ENCODE peak calls at places on chromosomes 2 and 18, in ten cellular contexts. One of them, this sample, is unnamed.

GRCh38 chr2:204325468-204325867 is 219.8 kb upstream of the PARD3B start:
- DNase-seq in kidney: no peak
- DNase-seq in GM12865: peak
- DNase-seq in HFFc6: peak
- DNase-seq in fibroblast of lung: peak
- DNase-seq in Calu3: peak
- DNase-seq in adrenal gland: peak
- DNase-seq in IMR-90: peak
- DNase-seq in cardiac muscle cell: peak
- DNase-seq in progenitor cell of endocrine pancreas: peak
- DNase-seq in this sample: peak

GRCh38 chr2:230957756-230958391 is 32.8 kb upstream of the GPR55 start:
- DNase-seq in kidney: no peak
- DNase-seq in GM12865: no peak
- DNase-seq in HFFc6: no peak
- DNase-seq in fibroblast of lung: no peak
- DNase-seq in Calu3: no peak
- DNase-seq in adrenal gland: no peak
- DNase-seq in IMR-90: no peak
- DNase-seq in cardiac muscle cell: no peak
- DNase-seq in progenitor cell of endocrine pancreas: no peak
- DNase-seq in this sample: no peak

GRCh38 chr2:235793163-235793752 is 299.4 kb downstream of the AGAP1 start:
- DNase-seq in kidney: no peak
- DNase-seq in GM12865: peak
- DNase-seq in HFFc6: peak
- DNase-seq in fibroblast of lung: no peak
- DNase-seq in Calu3: peak
- DNase-seq in adrenal gland: no peak
- DNase-seq in IMR-90: peak
- DNase-seq in cardiac muscle cell: peak
- DNase-seq in progenitor cell of endocrine pancreas: no peak
- DNase-seq in this sample: no peak

GRCh38 chr2:107988108-107988507 is 1.8 kb downstream of the SLC5A7 start:
- DNase-seq in kidney: no peak
- DNase-seq in GM12865: no peak
- DNase-seq in HFFc6: no peak
- DNase-seq in fibroblast of lung: no peak
- DNase-seq in Calu3: no peak
- DNase-seq in adrenal gland: no peak
- DNase-seq in IMR-90: no peak
- DNase-seq in cardiac muscle cell: no peak
- DNase-seq in progenitor cell of endocrine pancreas: no peak
- DNase-seq in this sample: no peak

GRCh38 chr2:171206422-171207115 is 45.9 kb upstream of the TLK1 start:
- DNase-seq in kidney: no peak
- DNase-seq in GM12865: no peak
- DNase-seq in HFFc6: no peak
- DNase-seq in fibroblast of lung: no peak
- DNase-seq in Calu3: no peak
- DNase-seq in adrenal gland: no peak
- DNase-seq in IMR-90: no peak
- DNase-seq in cardiac muscle cell: no peak
- DNase-seq in progenitor cell of endocrine pancreas: no peak
- DNase-seq in this sample: no peak

GRCh38 chr2:67638146-67638545 is 241.0 kb downstream of the ETAA1 start:
- DNase-seq in kidney: no peak
- DNase-seq in GM12865: no peak
- DNase-seq in HFFc6: no peak
- DNase-seq in fibroblast of lung: no peak
- DNase-seq in Calu3: no peak
- DNase-seq in adrenal gland: no peak
- DNase-seq in IMR-90: no peak
- DNase-seq in cardiac muscle cell: no peak
- DNase-seq in progenitor cell of endocrine pancreas: no peak
- DNase-seq in this sample: no peak

GRCh38 chr2:217031445-217031844 is 171.6 kb upstream of the TNP1 start:
- DNase-seq in kidney: no peak
- DNase-seq in GM12865: no peak
- DNase-seq in HFFc6: no peak
- DNase-seq in fibroblast of lung: no peak
- DNase-seq in Calu3: no peak
- DNase-seq in adrenal gland: no peak
- DNase-seq in IMR-90: no peak
- DNase-seq in cardiac muscle cell: no peak
- DNase-seq in progenitor cell of endocrine pancreas: no peak
- DNase-seq in this sample: no peak

GRCh38 chr2:200786826-200787225 is 24.9 kb upstream of the BZW1 start:
- DNase-seq in kidney: no peak
- DNase-seq in GM12865: no peak
- DNase-seq in HFFc6: peak
- DNase-seq in fibroblast of lung: peak
- DNase-seq in Calu3: peak
- DNase-seq in adrenal gland: no peak
- DNase-seq in IMR-90: peak
- DNase-seq in cardiac muscle cell: peak
- DNase-seq in progenitor cell of endocrine pancreas: no peak
- DNase-seq in this sample: no peak

GRCh38 chr18:74942319-74942910 is 266.5 kb downstream of the PTGR3 start:
- DNase-seq in kidney: no peak
- DNase-seq in GM12865: peak
- DNase-seq in HFFc6: peak
- DNase-seq in fibroblast of lung: no peak
- DNase-seq in Calu3: no peak
- DNase-seq in adrenal gland: no peak
- DNase-seq in IMR-90: peak
- DNase-seq in cardiac muscle cell: no peak
- DNase-seq in progenitor cell of endocrine pancreas: no peak
- DNase-seq in this sample: no peak

GRCh38 chr18:36692331-36692730 is 136.5 kb downstream of the TPGS2 start:
- DNase-seq in kidney: no peak
- DNase-seq in GM12865: no peak
- DNase-seq in HFFc6: peak
- DNase-seq in fibroblast of lung: peak
- DNase-seq in Calu3: no peak
- DNase-seq in adrenal gland: no peak
- DNase-seq in IMR-90: peak
- DNase-seq in cardiac muscle cell: no peak
- DNase-seq in progenitor cell of endocrine pancreas: no peak
- DNase-seq in this sample: no peak

GRCh38 chr2:23091900-23092299 is 293.1 kb upstream of the KLHL29 start:
- DNase-seq in kidney: no peak
- DNase-seq in GM12865: no peak
- DNase-seq in HFFc6: no peak
- DNase-seq in fibroblast of lung: no peak
- DNase-seq in Calu3: no peak
- DNase-seq in adrenal gland: no peak
- DNase-seq in IMR-90: no peak
- DNase-seq in cardiac muscle cell: no peak
- DNase-seq in progenitor cell of endocrine pancreas: no peak
- DNase-seq in this sample: no peak

GRCh38 chr2:23092831-23093230 is 292.1 kb upstream of the KLHL29 start:
- DNase-seq in kidney: no peak
- DNase-seq in GM12865: peak
- DNase-seq in HFFc6: no peak
- DNase-seq in fibroblast of lung: peak
- DNase-seq in Calu3: no peak
- DNase-seq in adrenal gland: no peak
- DNase-seq in IMR-90: peak
- DNase-seq in cardiac muscle cell: peak
- DNase-seq in progenitor cell of endocrine pancreas: no peak
- DNase-seq in this sample: no peak

GRCh38 chr2:23096905-23097602 is 287.9 kb upstream of the KLHL29 start:
- DNase-seq in kidney: no peak
- DNase-seq in GM12865: no peak
- DNase-seq in HFFc6: no peak
- DNase-seq in fibroblast of lung: no peak
- DNase-seq in Calu3: no peak
- DNase-seq in adrenal gland: no peak
- DNase-seq in IMR-90: no peak
- DNase-seq in cardiac muscle cell: no peak
- DNase-seq in progenitor cell of endocrine pancreas: no peak
- DNase-seq in this sample: no peak
- TF ChIP-seq CTCF in kidney: no peak
- TF ChIP-seq CTCF in GM12865: no peak
- TF ChIP-seq CTCF in HFFc6: no peak
- TF ChIP-seq CTCF in fibroblast of lung: no peak
- TF ChIP-seq CTCF in Calu3: no peak
- TF ChIP-seq CTCF in adrenal gland: no peak
- TF ChIP-seq CTCF in IMR-90: no peak
- TF ChIP-seq CTCF in cardiac muscle cell: no peak
- TF ChIP-seq CTCF in progenitor cell of endocrine pancreas: no peak
- TF ChIP-seq CTCF in this sample: no peak

DNA sequence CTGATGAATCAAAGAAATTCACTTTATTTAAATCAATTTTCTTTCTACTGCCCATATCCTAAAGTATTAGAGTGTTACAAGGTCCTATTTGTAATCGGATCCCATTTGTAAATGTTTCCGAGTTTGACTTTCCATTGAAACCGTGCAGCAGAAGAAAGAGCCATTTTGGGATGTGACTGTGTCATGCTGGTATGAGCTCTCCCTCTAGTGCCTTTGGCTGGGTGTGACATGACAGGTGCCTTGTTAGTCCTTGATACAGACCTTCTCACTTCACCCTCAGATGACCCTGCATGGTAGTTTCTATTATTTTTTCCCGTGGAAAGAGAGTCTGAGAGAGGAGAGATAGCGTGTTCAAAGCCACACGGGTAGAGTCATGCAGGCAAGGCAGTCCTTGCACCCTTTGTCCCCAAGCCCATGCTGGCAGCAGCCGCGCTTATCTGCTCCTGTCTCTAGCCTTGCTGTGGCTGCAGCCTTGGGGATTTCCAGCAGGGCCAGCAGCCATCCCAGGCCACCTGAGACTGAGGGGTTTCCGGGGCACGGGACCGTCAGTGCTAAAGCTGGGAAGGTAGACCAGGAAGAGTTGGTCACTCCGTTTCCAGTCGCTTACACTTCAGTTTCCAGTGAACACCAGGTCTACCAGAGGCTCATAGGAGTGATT is 21.4 kb downstream of the CHMP1B start:
- DNase-seq in kidney: no peak
- DNase-seq in GM12865: peak
- DNase-seq in HFFc6: peak
- DNase-seq in fibroblast of lung: no peak
- DNase-seq in Calu3: peak
- DNase-seq in adrenal gland: peak
- DNase-seq in IMR-90: no peak
- DNase-seq in cardiac muscle cell: peak
- DNase-seq in progenitor cell of endocrine pancreas: no peak
- DNase-seq in this sample: no peak
- TF ChIP-seq CTCF in kidney: peak
- TF ChIP-seq CTCF in GM12865: peak
- TF ChIP-seq CTCF in HFFc6: peak
- TF ChIP-seq CTCF in fibroblast of lung: peak
- TF ChIP-seq CTCF in Calu3: peak
- TF ChIP-seq CTCF in adrenal gland: peak
- TF ChIP-seq CTCF in IMR-90: peak
- TF ChIP-seq CTCF in cardiac muscle cell: peak
- TF ChIP-seq CTCF in progenitor cell of endocrine pancreas: peak
- TF ChIP-seq CTCF in this sample: peak

GRCh38 chr18:71001597-71001996 is 712.8 kb downstream of the SOCS6 start:
- DNase-seq in kidney: no peak
- DNase-seq in GM12865: no peak
- DNase-seq in HFFc6: no peak
- DNase-seq in fibroblast of lung: no peak
- DNase-seq in Calu3: no peak
- DNase-seq in adrenal gland: no peak
- DNase-seq in IMR-90: no peak
- DNase-seq in cardiac muscle cell: no peak
- DNase-seq in progenitor cell of endocrine pancreas: no peak
- DNase-seq in this sample: no peak

DNA sequence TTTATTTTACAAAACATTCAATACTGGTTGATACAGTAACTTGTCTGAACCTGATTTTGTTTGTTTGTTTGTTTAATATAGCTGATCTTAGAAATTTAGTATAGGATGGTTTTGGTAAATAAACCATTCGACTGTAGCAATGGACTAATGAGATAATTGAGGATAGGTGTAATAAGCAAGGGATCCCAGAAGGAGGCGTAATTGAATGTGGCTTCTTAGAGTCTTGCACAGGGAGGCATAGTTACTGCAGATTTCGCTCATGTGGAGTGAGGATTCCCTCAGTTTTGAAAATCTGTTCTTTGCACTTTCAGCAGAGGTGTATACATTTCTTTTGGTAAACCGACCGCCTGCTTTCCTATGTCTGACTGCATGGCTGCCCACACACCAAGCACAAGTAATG is 709.6 kb downstream of the SOCS6 start:
- DNase-seq in kidney: no peak
- DNase-seq in GM12865: no peak
- DNase-seq in HFFc6: no peak
- DNase-seq in fibroblast of lung: peak
- DNase-seq in Calu3: no peak
- DNase-seq in adrenal gland: no peak
- DNase-seq in IMR-90: no peak
- DNase-seq in cardiac muscle cell: peak
- DNase-seq in progenitor cell of endocrine pancreas: no peak
- DNase-seq in this sample: no peak
- TF ChIP-seq CTCF in kidney: no peak
- TF ChIP-seq CTCF in GM12865: no peak
- TF ChIP-seq CTCF in HFFc6: no peak
- TF ChIP-seq CTCF in fibroblast of lung: no peak
- TF ChIP-seq CTCF in Calu3: no peak
- TF ChIP-seq CTCF in adrenal gland: no peak
- TF ChIP-seq CTCF in IMR-90: peak
- TF ChIP-seq CTCF in cardiac muscle cell: peak
- TF ChIP-seq CTCF in progenitor cell of endocrine pancreas: peak
- TF ChIP-seq CTCF in this sample: no peak

DNA sequence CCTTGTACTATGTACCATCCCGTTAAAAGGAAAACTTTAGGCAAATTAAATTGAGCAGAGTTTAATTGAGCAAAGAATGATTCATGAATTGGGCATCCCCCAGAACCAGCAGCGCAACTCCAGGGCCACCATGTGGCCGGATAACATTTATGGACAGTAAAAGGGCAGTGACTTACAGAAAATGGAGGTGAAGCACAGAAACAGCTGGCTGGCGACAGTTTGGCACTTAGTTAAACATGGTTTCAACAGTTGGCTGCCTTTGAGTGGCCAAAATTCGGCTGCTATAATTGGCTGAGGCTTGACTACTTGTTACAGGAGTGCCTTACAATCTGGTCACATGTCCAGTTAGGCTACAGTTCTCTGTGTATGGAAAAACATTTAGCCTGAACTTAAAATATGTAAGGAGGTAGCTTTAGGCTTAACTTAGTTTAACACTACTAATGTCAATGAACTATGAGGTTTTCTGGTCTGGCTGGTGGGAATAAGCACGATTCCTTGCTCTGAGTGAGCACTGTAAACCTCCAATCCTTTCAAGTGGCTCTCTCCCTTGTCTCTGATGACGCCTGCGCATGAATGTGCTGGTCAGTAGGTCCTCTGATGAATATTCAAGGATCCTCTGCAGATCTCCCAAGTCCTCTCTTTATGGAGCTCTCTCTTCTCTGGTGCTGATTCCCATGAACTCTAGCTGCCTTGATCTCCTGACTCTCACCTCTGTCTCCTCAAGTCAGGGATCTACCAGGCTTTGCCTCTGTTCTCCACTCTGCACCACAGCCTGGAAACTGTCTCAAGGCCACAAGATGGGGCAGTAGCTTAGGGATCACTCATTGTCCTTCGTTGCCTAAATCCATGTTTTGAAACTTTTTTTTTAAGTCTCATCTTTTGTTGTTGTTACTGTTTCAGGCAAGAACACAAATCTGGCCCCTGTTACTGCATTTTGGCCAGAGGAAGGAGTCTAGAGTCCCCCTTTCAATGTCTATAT is 24.4 kb upstream of the RAB31 start:
- DNase-seq in kidney: no peak
- DNase-seq in GM12865: no peak
- DNase-seq in HFFc6: peak
- DNase-seq in fibroblast of lung: peak
- DNase-seq in Calu3: peak
- DNase-seq in adrenal gland: peak
- DNase-seq in IMR-90: peak
- DNase-seq in cardiac muscle cell: peak
- DNase-seq in progenitor cell of endocrine pancreas: no peak
- DNase-seq in this sample: no peak
- TF ChIP-seq CTCF in kidney: peak
- TF ChIP-seq CTCF in GM12865: peak
- TF ChIP-seq CTCF in HFFc6: peak
- TF ChIP-seq CTCF in fibroblast of lung: peak
- TF ChIP-seq CTCF in Calu3: peak
- TF ChIP-seq CTCF in adrenal gland: peak
- TF ChIP-seq CTCF in IMR-90: peak
- TF ChIP-seq CTCF in cardiac muscle cell: peak
- TF ChIP-seq CTCF in progenitor cell of endocrine pancreas: no peak
- TF ChIP-seq CTCF in this sample: peak